ENCODE peak calls at places on chromosomes 16 and 17, in five cellular contexts. Y is HepG2, W is H1, P is K562, I is GM12878. S is an unnamed sample.

GRCh38 chr16:23710008-23710407 is 3.0 kb downstream of the ERN2 start:
- DNase-seq in Y (no peak), W (no peak), P (no peak), I (no peak), S (no peak)

GRCh38 chr16:89025636-89026035 is 48.6 kb upstream of the CBFA2T3 start:
- DNase-seq in Y (no peak), W (no peak), P (no peak), I (no peak), S (no peak)

GRCh38 chr17:77107506-77108433 is 33.0 kb upstream of the SEC14L1 start:
- DNase-seq in Y (no peak), W (no peak), P (peak), I (peak), S (no peak)

GRCh38 chr17:31830971-31831755 is 27.9 kb downstream of the COPRS start:
- DNase-seq in Y (no peak), W (no peak), P (no peak), I (no peak), S (no peak)

GRCh38 chr17:60905709-60906108 is 228.1 kb downstream of the BCAS3 start:
- DNase-seq in Y (no peak), W (no peak), P (no peak), I (no peak), S (no peak)

GRCh38 chr17:79622201-79622601 is 11.3 kb upstream of the RBFOX3 start:
- DNase-seq in Y (no peak), W (no peak), P (no peak), I (no peak), S (no peak)

GRCh38 chr17:39980402-39981206 is at the start of gene PSMD3:
- DNase-seq in Y (peak), W (peak), P (peak), I (peak), S (peak)

GRCh38 chr17:76080207-76080933 is 1.4 kb downstream of the ZACN start:
- DNase-seq in Y (no peak), W (no peak), P (no peak), I (no peak), S (no peak)

GRCh38 chr17:57293077-57293476 is 36.8 kb downstream of the MSI2 start:
- DNase-seq in Y (peak), W (no peak), P (no peak), I (no peak), S (no peak)

GRCh38 chr16:81937305-81938038 is 73.8 kb downstream of the SDR42E1 start:
- DNase-seq in Y (no peak), W (no peak), P (no peak), I (no peak), S (no peak)

GRCh38 chr16:81737885-81738536 is 41.1 kb upstream of the PLCG2 start:
- DNase-seq in Y (peak), W (peak), P (peak), I (peak), S (peak)

GRCh38 chr17:82096709-82097186 is 1.3 kb downstream of the FASN start:
- DNase-seq in Y (no peak), W (no peak), P (no peak), I (no peak), S (no peak)

GRCh38 chr17:61729690-61730268 is 133.5 kb downstream of the BRIP1 start:
- DNase-seq in Y (no peak), W (no peak), P (no peak), I (no peak), S (no peak)

GRCh38 chr16:8949536-8950418 is 13.9 kb downstream of the USP7 start:
- DNase-seq in Y (no peak), W (no peak), P (no peak), I (no peak), S (no peak)

GRCh38 chr17:42387663-42388380 is 420 bp downstream of the STAT3 start:
- DNase-seq in Y (no peak), W (no peak), P (peak), I (no peak), S (no peak)

GRCh38 chr17:39845052-39845976 is 18.8 kb downstream of the IKZF3 start:
- DNase-seq in Y (no peak), W (no peak), P (no peak), I (no peak), S (no peak)

GRCh38 chr17:80252871-80253270 is 7.8 kb upstream of the RNF213 start:
- DNase-seq in Y (no peak), W (peak), P (peak), I (no peak), S (peak)

GRCh38 chr17:41013606-41014005 is 4.7 kb upstream of the KRTAP3-1 start:
- DNase-seq in Y (no peak), W (no peak), P (no peak), I (no peak), S (no peak)

GRCh38 chr16:4090476-4090875 is 25.8 kb downstream of the ADCY9 start:
- DNase-seq in Y (no peak), W (no peak), P (no peak), I (no peak), S (no peak)

GRCh38 chr16:75593825-75594820 is 27.9 kb downstream of the GABARAPL2 start:
- DNase-seq in Y (peak), W (peak), P (peak), I (no peak), S (peak)

GRCh38 chr17:77146882-77147281 is 6.1 kb downstream of the SEC14L1 start:
- DNase-seq in Y (no peak), W (no peak), P (no peak), I (no peak), S (no peak)

GRCh38 chr17:81697261-81698044 is 5.7 kb upstream of the MRPL12 start:
- DNase-seq in Y (no peak), W (no peak), P (no peak), I (no peak), S (no peak)

GRCh38 chr16:88013766-88014165 is 62.5 kb downstream of the BANP start:
- DNase-seq in Y (no peak), W (no peak), P (no peak), I (no peak), S (no peak)

GRCh38 chr16:2913603-2914002 is 1.9 kb downstream of the FLYWCH1 start:
- DNase-seq in Y (no peak), W (no peak), P (no peak), I (no peak), S (no peak)

DNA sequence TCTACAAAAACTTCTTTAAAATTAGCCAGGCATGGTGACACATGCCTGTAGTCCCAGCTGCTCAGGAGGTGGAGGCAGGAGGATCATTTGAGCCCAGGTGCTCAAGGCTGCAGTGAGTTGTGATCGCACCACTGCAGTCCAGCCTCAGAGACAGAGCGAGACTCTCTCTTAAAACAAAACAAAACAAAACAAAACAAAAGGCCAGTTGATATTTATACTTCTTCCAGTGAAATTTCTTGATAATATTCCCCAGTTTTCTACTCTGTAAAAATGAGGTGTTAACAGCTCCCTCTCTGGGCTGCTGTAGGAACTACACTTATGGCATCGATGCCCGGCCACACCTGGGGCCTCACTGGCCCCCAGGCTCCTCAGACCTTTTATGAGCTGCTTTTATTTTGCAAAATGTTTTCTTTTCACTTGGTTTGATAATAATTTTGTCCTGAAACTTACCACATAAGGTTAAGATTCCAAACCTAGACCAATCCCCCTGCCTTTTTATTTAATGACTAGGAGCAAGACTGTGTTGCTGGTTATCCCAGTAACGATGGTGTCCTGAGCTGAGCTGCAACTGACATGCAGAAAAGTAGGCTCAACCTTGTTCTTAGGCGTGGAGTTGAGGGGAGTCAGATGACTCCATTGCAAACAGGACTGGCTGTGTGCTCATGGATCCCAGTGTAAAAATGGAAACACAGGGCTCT is 17.6 kb downstream of the MAPK8IP3 start:
- DNase-seq in Y (peak), W (no peak), P (peak), I (no peak), S (peak)
- TF ChIP-seq MAX in Y (no peak), W (no peak), P (no peak), I (no peak), S (no peak)

GRCh38 chr17:35428229-35428628 is 4.1 kb downstream of the SLFN12 start:
- DNase-seq in Y (no peak), W (no peak), P (no peak), I (no peak), S (no peak)
- TF ChIP-seq RFX5 in Y (no peak), W (no peak), P (no peak), I (no peak), S (no peak)

DNA sequence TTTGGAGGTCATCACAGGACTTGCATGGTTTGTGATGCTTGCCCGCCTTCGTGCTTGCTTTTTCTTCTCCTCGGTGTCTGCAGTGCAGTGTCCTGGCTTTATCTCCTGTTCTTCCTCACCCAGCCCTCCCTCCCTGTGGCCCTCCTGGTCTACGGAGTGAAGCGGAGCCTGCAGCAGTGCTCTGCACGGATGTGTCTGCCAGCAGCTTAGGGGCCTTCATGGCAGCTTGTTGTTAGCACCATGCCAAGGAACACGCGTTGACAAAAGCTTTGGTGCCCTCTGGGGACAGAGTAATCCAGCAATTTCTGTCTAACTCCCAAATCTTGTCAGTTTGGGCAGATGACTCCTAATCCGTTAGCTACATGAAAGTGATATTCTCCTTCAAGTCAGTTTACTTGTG is 9.9 kb downstream of the DHODH start:
- DNase-seq in Y (no peak), W (no peak), P (no peak), I (no peak), S (no peak)
- TF ChIP-seq CEBPB in Y (no peak), W (no peak), P (no peak), I (no peak), S (no peak)

DNA sequence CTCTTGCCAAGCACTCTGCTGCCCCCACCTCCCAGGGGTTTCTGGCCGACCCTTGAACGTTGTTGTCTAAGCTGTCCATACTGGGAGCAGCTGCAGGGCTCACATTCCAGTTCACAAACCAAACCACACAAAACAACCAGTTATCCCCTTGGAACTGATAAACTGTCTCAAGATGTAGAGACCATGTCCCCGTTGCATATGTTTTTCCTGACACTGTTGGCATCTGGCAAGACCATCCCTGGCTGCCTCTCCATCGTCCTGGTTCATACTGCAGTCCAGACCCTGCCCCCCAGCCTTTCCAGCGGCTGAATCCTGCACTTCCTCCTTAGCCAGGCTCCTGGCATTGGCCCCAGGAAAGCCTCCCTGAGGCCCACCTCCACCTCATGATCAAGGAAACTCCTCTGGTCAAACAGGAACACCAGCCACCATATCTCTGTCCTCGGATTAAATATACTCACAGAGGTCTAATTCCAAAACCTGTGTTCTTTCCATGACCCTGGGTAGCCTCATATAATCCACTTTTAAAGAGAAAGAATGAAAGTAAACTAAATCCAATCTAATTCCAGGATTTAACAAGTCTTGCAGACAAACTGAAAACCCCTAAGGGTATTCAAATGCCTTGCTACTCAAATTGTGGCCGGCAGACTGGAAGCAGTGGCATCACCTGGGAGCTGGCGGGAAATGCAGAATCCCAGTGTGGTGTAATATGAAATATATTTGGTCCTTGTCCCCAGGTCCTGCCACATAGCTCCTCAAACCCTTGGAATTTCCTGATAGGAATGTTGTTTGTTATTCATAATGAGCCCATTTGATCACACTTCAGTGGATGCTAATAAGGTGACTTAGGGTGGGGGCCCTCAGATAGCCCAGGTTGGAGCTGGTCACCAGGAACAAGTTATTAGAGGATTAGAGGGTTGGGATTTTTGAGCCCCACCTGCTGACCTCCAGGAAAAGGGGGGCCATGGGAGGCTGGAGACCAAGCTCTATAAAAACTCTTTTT is 14.2 kb downstream of the GAS7 start:
- DNase-seq in Y (no peak), W (no peak), P (no peak), I (no peak), S (no peak)
- TF ChIP-seq MAX in Y (no peak), W (no peak), P (no peak), I (no peak), S (no peak)

GRCh38 chr17:66002807-66003206 is 189.1 kb downstream of the CEP112 start:
- DNase-seq in Y (no peak), W (no peak), P (no peak), I (no peak), S (no peak)

GRCh38 chr17:66006654-66007053 is 185.3 kb downstream of the CEP112 start:
- DNase-seq in Y (no peak), W (no peak), P (no peak), I (no peak), S (no peak)

GRCh38 chr17:66008680-66009079 is 183.3 kb downstream of the CEP112 start:
- DNase-seq in Y (no peak), W (no peak), P (no peak), I (no peak), S (no peak)
- TF ChIP-seq RFX5 in Y (no peak), W (no peak), P (no peak), I (no peak), S (no peak)

GRCh38 chr16:31078597-31079341 is 4.5 kb downstream of the ZNF646 start:
- DNase-seq in Y (no peak), W (no peak), P (no peak), I (no peak), S (no peak)
- TF ChIP-seq CEBPB in Y (no peak), W (no peak), P (no peak), I (no peak), S (no peak)

GRCh38 chr17:2855063-2855600 is 58.9 kb downstream of the RAP1GAP2 start:
- DNase-seq in Y (no peak), W (no peak), P (no peak), I (no peak), S (no peak)
- TF ChIP-seq MAX in Y (no peak), W (no peak), P (no peak), I (no peak), S (no peak)

S was measured in A549.